ENCODE peak calls at places on chromosome 20, in four cellular contexts. One of them, this sample, is unnamed.

GRCh38 chr20:9506964-9507369 is 7.4 kb upstream of the LAMP5 start:
- DNase-seq in stimulated activated CD8-positive, alpha-beta memory T cell treated with anti-CD3 and anti-CD28 coated beads, Interleukin-12 subunit alpha, Interleukin-12 subunit beta, amount 100 ng/mL, for 1 hour: no peak
- DNase-seq in activated CD8-positive, alpha-beta memory T cell treated with anti-CD3 and anti-CD28 coated beads, Interleukin-2, amount 10 ng/mL, durations not matched to agents 7 days and 5 days: no peak
- DNase-seq in T-helper 1 cell: no peak
- DNase-seq in this sample: no peak

GRCh38 chr20:49987868-49988690 is 5.3 kb downstream of the SNAI1 start:
- DNase-seq in stimulated activated CD8-positive, alpha-beta memory T cell treated with anti-CD3 and anti-CD28 coated beads, Interleukin-12 subunit alpha, Interleukin-12 subunit beta, amount 100 ng/mL, for 1 hour: no peak
- DNase-seq in activated CD8-positive, alpha-beta memory T cell treated with anti-CD3 and anti-CD28 coated beads, Interleukin-2, amount 10 ng/mL, durations not matched to agents 7 days and 5 days: no peak
- DNase-seq in T-helper 1 cell: no peak
- DNase-seq in this sample: no peak

GRCh38 chr20:47318027-47318595 is 38.4 kb downstream of the ZMYND8 start:
- DNase-seq in stimulated activated CD8-positive, alpha-beta memory T cell treated with anti-CD3 and anti-CD28 coated beads, Interleukin-12 subunit alpha, Interleukin-12 subunit beta, amount 100 ng/mL, for 1 hour: no peak
- DNase-seq in activated CD8-positive, alpha-beta memory T cell treated with anti-CD3 and anti-CD28 coated beads, Interleukin-2, amount 10 ng/mL, durations not matched to agents 7 days and 5 days: no peak
- DNase-seq in T-helper 1 cell: no peak
- DNase-seq in this sample: no peak

GRCh38 chr20:24662756-24663399 is 193.4 kb downstream of the SYNDIG1 start:
- DNase-seq in stimulated activated CD8-positive, alpha-beta memory T cell treated with anti-CD3 and anti-CD28 coated beads, Interleukin-12 subunit alpha, Interleukin-12 subunit beta, amount 100 ng/mL, for 1 hour: no peak
- DNase-seq in activated CD8-positive, alpha-beta memory T cell treated with anti-CD3 and anti-CD28 coated beads, Interleukin-2, amount 10 ng/mL, durations not matched to agents 7 days and 5 days: no peak
- DNase-seq in T-helper 1 cell: no peak
- DNase-seq in this sample: no peak

GRCh38 chr20:59776626-59777320 is 156.7 kb downstream of the SYCP2 start:
- DNase-seq in stimulated activated CD8-positive, alpha-beta memory T cell treated with anti-CD3 and anti-CD28 coated beads, Interleukin-12 subunit alpha, Interleukin-12 subunit beta, amount 100 ng/mL, for 1 hour: no peak
- DNase-seq in activated CD8-positive, alpha-beta memory T cell treated with anti-CD3 and anti-CD28 coated beads, Interleukin-2, amount 10 ng/mL, durations not matched to agents 7 days and 5 days: peak
- DNase-seq in T-helper 1 cell: no peak
- DNase-seq in this sample: no peak

GRCh38 chr20:50338479-50339195 is 148.0 kb downstream of the CEBPB start:
- DNase-seq in stimulated activated CD8-positive, alpha-beta memory T cell treated with anti-CD3 and anti-CD28 coated beads, Interleukin-12 subunit alpha, Interleukin-12 subunit beta, amount 100 ng/mL, for 1 hour: peak
- DNase-seq in activated CD8-positive, alpha-beta memory T cell treated with anti-CD3 and anti-CD28 coated beads, Interleukin-2, amount 10 ng/mL, durations not matched to agents 7 days and 5 days: peak
- DNase-seq in T-helper 1 cell: no peak
- DNase-seq in this sample: peak

GRCh38 chr20:25215521-25215920 is 20.0 kb downstream of the ENTPD6 start:
- DNase-seq in stimulated activated CD8-positive, alpha-beta memory T cell treated with anti-CD3 and anti-CD28 coated beads, Interleukin-12 subunit alpha, Interleukin-12 subunit beta, amount 100 ng/mL, for 1 hour: no peak
- DNase-seq in activated CD8-positive, alpha-beta memory T cell treated with anti-CD3 and anti-CD28 coated beads, Interleukin-2, amount 10 ng/mL, durations not matched to agents 7 days and 5 days: no peak
- DNase-seq in T-helper 1 cell: no peak
- DNase-seq in this sample: no peak

GRCh38 chr20:19987046-19987445 is 30.1 kb upstream of the NAA20 start:
- DNase-seq in stimulated activated CD8-positive, alpha-beta memory T cell treated with anti-CD3 and anti-CD28 coated beads, Interleukin-12 subunit alpha, Interleukin-12 subunit beta, amount 100 ng/mL, for 1 hour: no peak
- DNase-seq in activated CD8-positive, alpha-beta memory T cell treated with anti-CD3 and anti-CD28 coated beads, Interleukin-2, amount 10 ng/mL, durations not matched to agents 7 days and 5 days: no peak
- DNase-seq in T-helper 1 cell: no peak
- DNase-seq in this sample: no peak

GRCh38 chr20:41300906-41301305 is 16.6 kb downstream of the ZHX3 start:
- DNase-seq in stimulated activated CD8-positive, alpha-beta memory T cell treated with anti-CD3 and anti-CD28 coated beads, Interleukin-12 subunit alpha, Interleukin-12 subunit beta, amount 100 ng/mL, for 1 hour: no peak
- DNase-seq in activated CD8-positive, alpha-beta memory T cell treated with anti-CD3 and anti-CD28 coated beads, Interleukin-2, amount 10 ng/mL, durations not matched to agents 7 days and 5 days: no peak
- DNase-seq in T-helper 1 cell: no peak
- DNase-seq in this sample: no peak

GRCh38 chr20:4592316-4593148 is 129.2 kb upstream of the PRND start:
- DNase-seq in stimulated activated CD8-positive, alpha-beta memory T cell treated with anti-CD3 and anti-CD28 coated beads, Interleukin-12 subunit alpha, Interleukin-12 subunit beta, amount 100 ng/mL, for 1 hour: peak
- DNase-seq in activated CD8-positive, alpha-beta memory T cell treated with anti-CD3 and anti-CD28 coated beads, Interleukin-2, amount 10 ng/mL, durations not matched to agents 7 days and 5 days: peak
- DNase-seq in T-helper 1 cell: peak
- DNase-seq in this sample: peak

GRCh38 chr20:63483834-63484233 is 11.4 kb upstream of the KCNQ2 start:
- DNase-seq in stimulated activated CD8-positive, alpha-beta memory T cell treated with anti-CD3 and anti-CD28 coated beads, Interleukin-12 subunit alpha, Interleukin-12 subunit beta, amount 100 ng/mL, for 1 hour: no peak
- DNase-seq in activated CD8-positive, alpha-beta memory T cell treated with anti-CD3 and anti-CD28 coated beads, Interleukin-2, amount 10 ng/mL, durations not matched to agents 7 days and 5 days: no peak
- DNase-seq in T-helper 1 cell: no peak
- DNase-seq in this sample: no peak

GRCh38 chr20:17533396-17533795 is 2.2 kb upstream of the BFSP1 start:
- DNase-seq in stimulated activated CD8-positive, alpha-beta memory T cell treated with anti-CD3 and anti-CD28 coated beads, Interleukin-12 subunit alpha, Interleukin-12 subunit beta, amount 100 ng/mL, for 1 hour: no peak
- DNase-seq in activated CD8-positive, alpha-beta memory T cell treated with anti-CD3 and anti-CD28 coated beads, Interleukin-2, amount 10 ng/mL, durations not matched to agents 7 days and 5 days: peak
- DNase-seq in T-helper 1 cell: no peak
- DNase-seq in this sample: no peak